ENCODE peak calls at places on chromosomes 13 and 19, in seven cellular contexts. P is GM13977, C is nephron progenitor cell, M is fibroblast of pulmonary artery, O is HL-60, S is prostate gland, B is brain microvascular endothelial cell. N is an unnamed sample.

GRCh38 chr19:32917612-32917996 is 48.0 kb upstream of the SLC7A9 start:
- DNase-seq in C (no peak), O (no peak), P (no peak), M (no peak), S (no peak), B (no peak), N (no peak)

GRCh38 chr19:7832781-7833180 is 2.8 kb downstream of the EVI5L start:
- DNase-seq in B (no peak), C (no peak), S (no peak), O (no peak), P (no peak), M (peak), N (no peak)

GRCh38 chr13:37918116-37919100 is 48.8 kb upstream of the TRPC4 start:
- DNase-seq in C (no peak), B (no peak), P (no peak), M (no peak), S (no peak), O (no peak), N (peak)

GRCh38 chr13:111202745-111203144 is 87.6 kb downstream of the ARHGEF7 start:
- DNase-seq in S (no peak), B (peak), P (peak), O (no peak), C (no peak), M (peak), N (no peak)

GRCh38 chr13:107734891-107735620 is 480.3 kb downstream of the LIG4 start:
- DNase-seq in O (no peak), M (no peak), B (no peak), P (no peak), S (no peak), C (no peak), N (no peak)

GRCh38 chr19:18439025-18439909 is 1.3 kb upstream of the ISYNA1 start:
- DNase-seq in P (no peak), B (peak), O (no peak), C (no peak), S (no peak), M (peak), N (peak)

GRCh38 chr19:23817519-23817918 is 58.8 kb upstream of the ZNF681 start:
- DNase-seq in P (no peak), C (no peak), M (peak), S (no peak), O (peak), B (peak), N (no peak)

GRCh38 chr13:61391426-61391825 is 24.2 kb downstream of the PCDH20 start:
- DNase-seq in P (no peak), C (no peak), B (no peak), O (no peak), S (no peak), M (no peak), N (no peak)

GRCh38 chr13:107185889-107186288 is 618.0 kb upstream of the ARGLU1 start:
- DNase-seq in O (no peak), P (no peak), C (no peak), M (peak), S (no peak), B (peak), N (no peak)

GRCh38 chr19:47549341-47549768 is 23.6 kb downstream of the ZNF541 start:
- DNase-seq in M (no peak), C (no peak), O (no peak), S (no peak), B (no peak), P (no peak), N (no peak)

GRCh38 chr19:44570984-44571684 is 41.7 kb upstream of the CEACAM20 start:
- DNase-seq in B (peak), P (peak), C (peak), S (peak), O (peak), M (peak), N (peak)

GRCh38 chr13:79346300-79346914 is 59.6 kb downstream of the RBM26 start:
- DNase-seq in C (no peak), M (no peak), O (no peak), P (no peak), B (no peak), S (no peak), N (no peak)

GRCh38 chr19:8168537-8168936 is 19.1 kb upstream of the FBN3 start:
- DNase-seq in C (no peak), P (no peak), B (no peak), M (no peak), O (no peak), S (no peak), N (no peak)

GRCh38 chr19:51352783-51353360 is 10.9 kb upstream of the VSIG10L start:
- DNase-seq in M (no peak), P (no peak), O (no peak), C (no peak), B (no peak), S (no peak), N (no peak)

GRCh38 chr13:90197722-90198121 is 1149.8 kb upstream of the MIR17HG start:
- DNase-seq in M (peak), P (no peak), B (no peak), C (no peak), O (no peak), S (no peak), N (no peak)

GRCh38 chr13:66617786-66618185 is 612.4 kb downstream of the PCDH9 start:
- DNase-seq in S (no peak), B (no peak), M (no peak), C (no peak), O (no peak), P (no peak), N (no peak)

GRCh38 chr13:66612983-66613382 is 617.2 kb downstream of the PCDH9 start:
- DNase-seq in B (no peak), O (no peak), M (no peak), S (no peak), P (no peak), C (no peak), N (no peak)

GRCh38 chr13:66624302-66624701 is 605.8 kb downstream of the PCDH9 start:
- DNase-seq in M (no peak), C (no peak), P (no peak), S (no peak), B (no peak), O (no peak), N (no peak)

GRCh38 chr13:66623129-66623528 is 607.0 kb downstream of the PCDH9 start:
- DNase-seq in S (no peak), B (no peak), P (no peak), O (no peak), C (no peak), M (no peak), N (no peak)

DNA sequence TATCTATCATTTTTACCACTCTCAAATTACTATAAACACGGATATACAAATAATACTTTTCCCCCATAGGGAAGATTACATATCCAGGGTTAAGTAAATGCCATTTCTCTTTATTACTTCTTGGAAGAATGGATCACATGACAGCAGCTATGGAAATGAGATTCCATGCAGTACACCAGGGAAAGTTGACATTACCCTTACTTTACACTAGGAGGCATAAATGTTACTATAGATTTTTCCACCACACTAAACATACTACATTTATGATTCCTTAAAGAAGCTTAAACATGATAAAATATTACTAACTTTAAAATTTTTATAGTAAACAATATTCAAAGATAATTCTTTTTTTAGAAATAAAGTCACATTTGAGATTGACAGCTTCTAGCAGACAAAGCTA is 611.4 kb downstream of the PCDH9 start:
- DNase-seq in B (no peak), O (no peak), M (peak), P (no peak), C (no peak), S (no peak), N (no peak)
- TF ChIP-seq CTCF in B (peak), O (no peak), M (peak), P (peak), C (peak), S (peak), N (no peak)

DNA sequence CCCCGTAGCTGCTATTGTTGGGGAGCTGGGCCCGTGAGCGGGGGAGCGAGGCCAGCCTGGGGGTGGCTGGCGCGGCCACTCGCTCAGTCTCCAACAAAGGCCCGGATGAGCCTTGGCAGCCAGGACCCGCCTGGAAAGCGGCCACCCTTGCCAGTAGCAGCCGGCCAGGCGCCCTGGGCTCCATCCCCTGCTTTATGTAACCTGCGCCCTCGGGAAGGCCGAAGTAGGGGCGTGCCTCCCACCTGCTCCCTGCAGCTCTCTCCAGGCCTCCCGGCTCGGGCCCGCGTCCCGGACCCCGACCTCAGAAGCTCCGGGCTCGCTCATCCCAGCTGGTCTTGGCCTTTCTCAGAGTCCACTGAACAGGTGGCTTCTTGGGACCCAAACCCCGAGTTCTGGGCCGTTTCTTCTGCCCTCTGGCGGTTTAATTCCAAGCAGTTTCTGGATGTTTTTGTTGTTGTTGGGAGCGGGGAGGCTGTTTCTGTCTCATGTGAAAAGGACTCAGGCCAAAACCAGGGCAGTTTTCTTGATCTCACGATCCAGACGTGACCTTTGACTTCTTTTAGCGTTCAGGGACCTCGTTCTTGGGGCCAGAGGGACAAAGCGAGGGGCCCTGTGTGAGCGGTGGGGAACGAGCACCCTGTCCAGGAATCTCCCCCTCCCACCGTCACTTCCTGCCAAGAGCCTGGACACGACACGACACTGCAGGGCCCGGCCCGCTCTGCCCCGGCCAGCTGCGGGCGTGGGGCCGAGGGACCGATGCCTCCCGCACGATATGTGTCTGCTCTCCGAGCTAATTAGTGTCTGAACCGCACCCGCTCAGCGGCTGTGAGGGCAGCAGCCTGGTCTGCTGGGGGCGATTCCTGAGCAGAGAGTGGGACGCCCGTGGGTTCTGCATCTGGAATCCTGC is 1.3 kb downstream of the CDC34 start:
- DNase-seq in P (peak), O (peak), S (peak), B (peak), C (peak), M (peak), N (peak)
- TF ChIP-seq CTCF in P (peak), O (peak), S (peak), B (peak), C (peak), M (peak), N (peak)

DNA sequence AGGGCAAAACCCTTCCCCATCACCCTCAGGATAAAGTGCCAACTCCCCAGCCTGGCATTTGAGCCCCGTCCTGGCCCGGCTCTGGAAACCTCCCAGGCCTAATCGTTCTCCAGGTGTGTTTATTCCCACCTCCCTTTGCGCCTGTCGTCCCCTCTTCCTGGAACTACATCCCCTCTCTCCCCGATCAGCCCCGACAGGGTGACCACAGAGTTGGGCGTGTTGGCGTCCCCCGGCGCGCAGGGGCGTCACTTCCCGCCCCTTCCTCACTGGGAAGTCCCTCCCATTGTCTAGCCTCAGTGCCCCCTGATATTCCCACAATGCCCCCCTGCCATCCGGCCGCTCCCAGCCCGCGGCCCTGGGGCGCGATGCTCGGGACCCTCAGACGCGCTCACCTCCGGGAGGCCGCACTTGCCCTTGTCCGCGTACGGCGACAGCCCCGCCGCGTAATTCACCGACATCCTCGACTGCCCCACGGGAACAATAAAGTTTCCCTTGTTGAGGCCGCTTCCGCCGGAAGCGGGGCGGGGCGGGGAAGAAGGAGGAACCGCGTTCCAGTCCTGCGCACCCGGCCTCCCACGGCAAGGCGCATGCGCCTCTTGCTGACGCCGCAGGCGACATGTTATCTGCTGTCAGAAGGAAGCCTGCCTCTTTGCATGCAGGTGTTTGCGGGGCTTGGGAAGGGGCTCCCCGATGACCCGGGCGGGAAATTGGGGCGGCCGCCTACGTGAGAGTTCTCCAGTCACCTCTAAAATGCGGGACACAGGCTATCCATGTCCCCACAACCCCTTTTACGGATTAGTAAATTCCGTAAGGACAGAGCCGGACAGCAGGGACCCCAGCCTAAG is at the start of the genes ANKRD24 and SIRT6:
- DNase-seq in B (peak), C (peak), P (peak), S (peak), O (peak), M (peak), N (peak)
- TF ChIP-seq CTCF in B (no peak), C (no peak), P (no peak), S (peak), O (no peak), M (no peak), N (no peak)

DNA sequence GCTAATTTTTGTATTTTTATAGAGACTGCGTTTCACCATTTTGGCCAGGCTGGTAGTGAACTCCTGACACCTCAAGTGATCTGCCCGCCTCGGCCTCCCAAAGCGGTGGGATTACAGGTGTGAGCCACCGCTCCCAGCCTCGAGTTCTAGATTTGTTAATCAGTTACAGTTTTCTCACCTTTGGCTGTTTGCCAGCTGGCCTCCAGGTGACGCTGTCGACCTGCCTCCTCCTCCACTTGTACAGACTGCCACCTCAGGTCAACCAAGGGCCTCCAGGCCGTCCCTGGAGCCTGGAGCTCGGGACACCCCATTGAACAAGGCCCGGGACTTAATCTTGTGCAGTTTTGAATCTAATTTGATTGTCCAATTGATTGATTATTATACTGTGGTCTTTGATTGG is 45.5 kb downstream of the IER2 start:
- DNase-seq in C (peak), O (no peak), B (no peak), S (no peak), M (no peak), P (peak), N (peak)
- TF ChIP-seq CTCF in C (peak), O (peak), B (peak), S (no peak), M (no peak), P (peak), N (no peak)

GRCh38 chr13:25980255-25980654 is 71.6 kb downstream of the SHISA2 start:
- DNase-seq in C (peak), O (no peak), M (peak), S (no peak), P (no peak), B (peak), N (peak)
- TF ChIP-seq CTCF in C (peak), O (peak), M (peak), S (no peak), P (no peak), B (peak), N (no peak)

GRCh38 chr19:35209646-35210045 is 18.9 kb downstream of the FAM187B start:
- DNase-seq in O (no peak), M (no peak), B (no peak), C (no peak), S (no peak), P (no peak), N (no peak)

GRCh38 chr19:35214766-35215422 is 13.6 kb downstream of the FAM187B start:
- DNase-seq in C (no peak), P (no peak), M (no peak), B (no peak), O (no peak), S (no peak), N (no peak)

GRCh38 chr19:35212241-35212640 is 16.3 kb downstream of the FAM187B start:
- DNase-seq in O (no peak), P (no peak), M (no peak), C (no peak), B (no peak), S (no peak), N (no peak)

GRCh38 chr19:35213678-35214632 is 14.6 kb downstream of the FAM187B start:
- DNase-seq in M (peak), O (peak), P (peak), C (no peak), S (peak), B (peak), N (peak)

GRCh38 chr19:35211545-35212230 is 16.9 kb downstream of the FAM187B start:
- DNase-seq in M (no peak), S (peak), C (no peak), O (no peak), B (no peak), P (no peak), N (no peak)
- TF ChIP-seq CTCF in M (no peak), S (no peak), C (no peak), O (no peak), B (no peak), P (peak), N (no peak)

N was measured in Calu3.